ENCODE peak calls at places on chromosomes 3 and 15, in four cellular contexts. L, G, S and Z are unnamed samples.

GRCh38 chr3:12948891-12949711 is 107.7 kb upstream of the RPL32 start:
- DNase-seq in L (peak; percentile 48), G (no peak), S (no peak), Z (no peak)

GRCh38 chr3:192772495-192772894 is 45.2 kb upstream of the FGF12 start:
- DNase-seq in L (peak; percentile 18), G (peak; percentile 12), S (peak; percentile 25), Z (no peak)

GRCh38 chr3:141482250-141482937 is 4.4 kb upstream of the RASA2 start:
- DNase-seq in L (peak; percentile 81), G (peak; percentile 87), S (no peak), Z (no peak)

GRCh38 chr15:77554306-77555080 is 78.2 kb downstream of the LINGO1 start:
- DNase-seq in L (no peak), G (no peak), S (no peak), Z (no peak)

GRCh38 chr15:89335289-89336041 is 841 bp upstream of the POLG start:
- DNase-seq in L (no peak), G (no peak), S (no peak), Z (peak; percentile 88)

GRCh38 chr15:75646944-75647364 is 758 bp upstream of the SNX33 start:
- DNase-seq in L (no peak), G (no peak), S (peak; percentile 67), Z (no peak)

GRCh38 chr15:79853492-79854328 is 43.1 kb downstream of the MTHFS start:
- DNase-seq in L (peak; percentile 93), G (peak; percentile 90), S (peak; percentile 71), Z (no peak)

GRCh38 chr15:78212546-78213424 is 21.6 kb downstream of the ACSBG1 start:
- DNase-seq in L (peak; percentile 64), G (peak; percentile 66), S (peak; percentile 86), Z (peak; percentile 92)

GRCh38 chr3:124413393-124413792 is 316.9 kb upstream of the UMPS start:
- DNase-seq in L (no peak), G (no peak), S (no peak), Z (no peak)

GRCh38 chr3:112775011-112775742 is 71.5 kb downstream of the CD200R1L start:
- DNase-seq in L (peak; percentile 74), G (peak; percentile 44), S (no peak), Z (no peak)

GRCh38 chr15:22903427-22903826 is 65.0 kb downstream of the NIPA2 start:
- DNase-seq in L (no peak), G (no peak), S (no peak), Z (no peak)

GRCh38 chr3:195150194-195151118 is 120.5 kb downstream of the XXYLT1 start:
- DNase-seq in L (peak; percentile 81), G (no peak), S (peak; percentile 55), Z (peak; percentile 88)

GRCh38 chr3:186932281-186933181 is 2.2 kb downstream of the ST6GAL1 start:
- DNase-seq in L (no peak), G (no peak), S (no peak), Z (no peak)

GRCh38 chr15:59380902-59381610 is 8.4 kb upstream of the MYO1E start:
- DNase-seq in L (no peak), G (no peak), S (no peak), Z (no peak)

GRCh38 chr15:34682673-34683072 is 72.1 kb downstream of the GJD2 start:
- DNase-seq in L (peak; percentile 76), G (no peak), S (no peak), Z (no peak)

GRCh38 chr3:4052691-4053090 is 250.5 kb upstream of the SETMAR start:
- DNase-seq in L (no peak), G (no peak), S (no peak), Z (no peak)

GRCh38 chr15:75844629-75845390 is 1.6 kb downstream of the UBE2Q2 start:
- DNase-seq in L (no peak), G (no peak), S (no peak), Z (no peak)

GRCh38 chr3:187208159-187208558 is 10.9 kb downstream of the RTP1 start:
- DNase-seq in L (peak; percentile 29), G (no peak), S (no peak), Z (no peak)

GRCh38 chr3:193225726-193226125 is 15.3 kb upstream of the PLAAT1 start:
- DNase-seq in L (no peak), G (no peak), S (no peak), Z (no peak)

GRCh38 chr15:24919446-24919845 is 35.3 kb upstream of the SNRPN start:
- DNase-seq in L (no peak), G (no peak), S (no peak), Z (no peak)

GRCh38 chr3:66036586-66037061 is 2.1 kb downstream of the MAGI1 start:
- DNase-seq in L (peak; percentile 50), G (no peak), S (peak; percentile 20), Z (no peak)

GRCh38 chr3:117756580-117756979 is 1047.0 kb downstream of the TUSC7 start:
- DNase-seq in L (peak; percentile 15), G (no peak), S (no peak), Z (no peak)

GRCh38 chr15:87557871-87558270 is 698.7 kb downstream of the NTRK3 start:
- DNase-seq in L (no peak), G (no peak), S (no peak), Z (no peak)

GRCh38 chr3:56958879-56959607 is 101.4 kb upstream of the SPATA12 start:
- DNase-seq in L (no peak), G (no peak), S (no peak), Z (no peak)

GRCh38 chr15:88932271-88932874 is 19.2 kb upstream of the MFGE8 start:
- DNase-seq in L (no peak), G (no peak), S (no peak), Z (no peak)

GRCh38 chr15:25640381-25640780 is 201.6 kb upstream of the UBE3A start:
- DNase-seq in L (no peak), G (no peak), S (no peak), Z (no peak)

GRCh38 chr3:132445812-132446211 is 28.5 kb downstream of the DNAJC13 start:
- DNase-seq in L (peak; percentile 61), G (peak; percentile 7), S (no peak), Z (no peak)

GRCh38 chr3:49732592-49732991 is 8.8 kb upstream of the GMPPB start:
- DNase-seq in L (no peak), G (no peak), S (no peak), Z (no peak)

GRCh38 chr3:52053307-52054304 is 2.8 kb downstream of the DUSP7 start:
- DNase-seq in L (peak; percentile 29), G (no peak), S (no peak), Z (peak; percentile 83)

GRCh38 chr3:106792716-106793115 is 584.5 kb upstream of the CCDC54 start:
- DNase-seq in L (peak; percentile 23), G (no peak), S (no peak), Z (no peak)

GRCh38 chr3:162770556-162770955 is 1273.9 kb downstream of the OTOL1 start:
- DNase-seq in L (peak; percentile 19), G (no peak), S (no peak), Z (no peak)

GRCh38 chr15:70014860-70015490 is 82.7 kb downstream of the TLE3 start:
- DNase-seq in L (no peak), G (no peak), S (no peak), Z (no peak)
- TF ChIP-seq CTCF in L (no peak), G (no peak), S (no peak), Z (no peak)

DNA sequence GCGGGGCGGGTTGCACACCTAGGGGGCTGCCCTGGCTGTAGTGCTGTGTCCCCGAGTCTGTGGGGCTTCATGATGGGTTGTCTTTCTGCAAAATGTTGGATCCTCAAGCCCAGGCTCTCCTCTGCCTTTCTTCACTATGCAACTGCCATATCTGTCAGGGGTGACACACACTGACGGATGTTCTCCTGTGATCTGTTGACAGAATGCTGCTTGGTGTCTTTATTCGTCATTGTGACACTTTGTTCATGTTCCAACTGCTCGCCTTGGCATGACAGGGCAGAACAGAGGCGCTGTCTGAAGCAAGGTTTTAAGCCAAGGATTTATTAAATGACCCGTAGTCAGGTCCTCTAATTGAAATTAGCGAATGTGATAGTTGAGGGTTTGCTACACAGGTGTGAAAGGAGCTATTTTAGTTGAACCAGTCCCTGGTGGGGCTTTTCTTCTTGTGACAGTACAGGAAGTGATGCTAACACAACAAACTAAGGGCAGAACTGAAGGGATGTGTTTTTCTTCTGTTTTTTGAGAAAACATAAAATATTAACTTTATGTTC is 173.4 kb downstream of the MCTP2 start:
- DNase-seq in L (no peak), G (no peak), S (peak; percentile 7), Z (no peak)
- H3K4me3 ChIP-seq in L (no peak overlapping the region), G (no peak overlapping the region), S (no peak overlapping the region), Z (no peak overlapping the region)

GRCh38 chr3:155804298-155804697 is 1.8 kb downstream of the C3orf33 start:
- DNase-seq in L (no peak), G (no peak), S (no peak), Z (no peak)

GRCh38 chr3:155805204-155805801 is 775 bp downstream of the C3orf33 start:
- DNase-seq in L (no peak), G (peak; percentile 43), S (peak; percentile 63), Z (peak; percentile 16)

GRCh38 chr3:155809181-155809580 is 3.1 kb upstream of the C3orf33 start:
- DNase-seq in L (peak; percentile 27), G (no peak), S (no peak), Z (no peak)

GRCh38 chr3:155807823-155808222 is 1.7 kb upstream of the C3orf33 start:
- DNase-seq in L (peak; percentile 11), G (no peak), S (no peak), Z (no peak)

DNA sequence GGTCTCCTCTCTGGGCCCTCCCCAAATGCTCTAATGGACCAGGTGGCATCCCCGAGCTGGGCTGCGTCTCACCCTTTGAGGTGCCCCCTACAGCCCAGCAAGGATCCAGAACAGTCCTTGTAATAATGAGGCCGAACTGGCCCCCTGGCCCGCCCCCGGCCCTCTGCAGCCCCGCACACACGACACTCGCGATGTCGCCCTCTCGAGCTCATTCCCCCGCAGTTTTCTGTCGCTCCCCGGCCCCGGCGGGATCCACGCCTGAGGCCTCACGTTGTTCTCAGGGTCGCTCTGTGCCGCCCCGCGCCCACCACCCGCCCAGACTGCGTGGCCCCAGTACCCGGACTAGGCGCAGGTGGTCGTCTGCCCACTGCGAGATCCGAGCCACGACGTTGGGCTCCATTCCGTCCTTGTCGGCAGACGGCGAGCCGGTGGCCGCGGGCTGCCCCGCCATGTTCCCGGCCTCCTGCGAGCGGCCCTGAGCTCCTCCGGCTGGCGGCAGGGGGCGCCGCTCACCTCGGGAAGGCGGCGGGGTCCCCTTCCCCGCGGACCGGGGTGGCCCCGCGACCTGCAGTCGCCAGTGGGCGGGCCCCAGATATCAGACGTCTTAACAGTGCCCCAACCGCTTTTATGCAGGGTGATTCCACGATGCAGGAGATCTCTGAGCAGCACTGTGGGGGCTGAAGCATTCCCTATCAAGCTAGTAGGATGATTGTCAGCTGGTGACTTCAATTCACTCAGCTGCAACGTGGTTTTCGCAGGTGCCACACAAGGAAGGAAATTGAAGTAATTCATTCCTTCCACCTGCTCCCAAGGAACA is at the start of gene C3orf33:
- DNase-seq in L (peak; percentile 37), G (peak; percentile 72), S (peak; percentile 85), Z (peak; percentile 25)
- TF ChIP-seq POLR2A in L (peak; percentile 33), G (peak; percentile 63), S (peak; percentile 54), Z (no peak)

GRCh38 chr3:20400281-20400680 is 214.3 kb upstream of the SGO1 start:
- DNase-seq in L (no peak), G (no peak), S (no peak), Z (no peak)
- TF ChIP-seq CTCF in L (no peak), G (no peak), S (no peak), Z (no peak)

GRCh38 chr3:18369561-18370185 is 55.5 kb downstream of the SATB1 start:
- DNase-seq in L (no peak), G (no peak), S (peak; percentile 76), Z (no peak)
- H3K4me3 ChIP-seq in L (no peak overlapping the region), G (no peak overlapping the region), S (no peak overlapping the region), Z (no peak overlapping the region)